ENCODE peak calls at places on chromosomes 11 and 22, in five cellular contexts. Y is RWPE2, S is IMR-90, H is lower lobe of right lung, J is psoas muscle. E is an unnamed sample.

GRCh38 chr11:85423331-85423730 is 203.8 kb downstream of the DLG2 start:
- DNase-seq in Y (no peak), S (no peak), H (no peak), J (no peak), E (peak; percentile 51)

GRCh38 chr11:68335693-68336092 is 23.3 kb downstream of the LRP5 start:
- DNase-seq in Y (no peak), S (no peak), H (no peak), J (no peak), E (no peak)

GRCh38 chr11:99351620-99352019 is 330.9 kb downstream of the CNTN5 start:
- DNase-seq in Y (no peak), S (peak; percentile 1), H (no peak), J (no peak), E (no peak)

GRCh38 chr22:42873361-42873760 is 16.3 kb upstream of the ARFGAP3 start:
- DNase-seq in Y (no peak), S (no peak), H (no peak), J (no peak), E (no peak)

GRCh38 chr11:13150487-13150886 is 127.1 kb upstream of the BMAL1 start:
- DNase-seq in Y (no peak), S (no peak), H (no peak), J (no peak), E (no peak)

GRCh38 chr11:47440054-47440476 is 8.9 kb downstream of the RAPSN start:
- DNase-seq in Y (no peak), S (no peak), H (no peak), J (no peak), E (no peak)

GRCh38 chr11:13338437-13339069 is 61.0 kb downstream of the BMAL1 start:
- DNase-seq in Y (no peak), S (peak; percentile 69), H (no peak), J (no peak), E (no peak)

GRCh38 chr11:48005133-48005532 is 24.8 kb downstream of the PTPRJ start:
- DNase-seq in Y (no peak), S (no peak), H (no peak), J (no peak), E (no peak)

GRCh38 chr11:2169001-2169370 is 2.6 kb downstream of the TH start:
- DNase-seq in Y (no peak), S (no peak), H (no peak), J (no peak), E (no peak)

GRCh38 chr11:67647471-67647870 is 3.1 kb downstream of the ACY3 start:
- DNase-seq in Y (no peak), S (no peak), H (no peak), J (no peak), E (no peak)

GRCh38 chr11:17510507-17511206 is 33.6 kb downstream of the USH1C start:
- DNase-seq in Y (no peak), S (no peak), H (no peak), J (no peak), E (no peak)

GRCh38 chr11:1520987-1521349 is 34.4 kb upstream of the MOB2 start:
- DNase-seq in Y (no peak), S (no peak), H (no peak), J (no peak), E (no peak)

GRCh38 chr22:32985899-32986772 is 72.0 kb downstream of the SYN3 start:
- DNase-seq in Y (no peak), S (peak; percentile 71), H (peak; percentile 51), J (peak; percentile 30), E (peak; percentile 81)

GRCh38 chr22:31229402-31230140 is 17.5 kb downstream of the LIMK2 start:
- DNase-seq in Y (no peak), S (peak; percentile 48), H (no peak), J (peak; percentile 29), E (peak; percentile 87)

GRCh38 chr11:128174465-128175101 is 412.8 kb downstream of the ETS1 start:
- DNase-seq in Y (no peak), S (peak; percentile 67), H (no peak), J (no peak), E (no peak)

GRCh38 chr11:20058749-20059458 is 101.4 kb downstream of the DBX1 start:
- DNase-seq in Y (no peak), S (peak; percentile 31), H (no peak), J (no peak), E (no peak)

GRCh38 chr11:18614667-18615066 is 15.1 kb downstream of the MISFA start:
- DNase-seq in Y (peak; percentile 61), S (no peak), H (no peak), J (no peak), E (no peak)

GRCh38 chr11:28767574-28767973 is 659.4 kb downstream of the METTL15 start:
- DNase-seq in Y (no peak), S (peak; percentile 59), H (no peak), J (no peak), E (no peak)

GRCh38 chr22:32106930-32107329 is 52.2 kb downstream of the C22orf42 start:
- DNase-seq in Y (no peak), S (no peak), H (no peak), J (no peak), E (no peak)

GRCh38 chr11:123195182-123196059 is at the start of gene CLMP:
- DNase-seq in Y (no peak), S (peak; percentile 82), H (no peak), J (peak; percentile 69), E (no peak)

GRCh38 chr11:118670063-118670462 is 9.4 kb downstream of the TREH start:
- DNase-seq in Y (no peak), S (no peak), H (no peak), J (no peak), E (no peak)

GRCh38 chr11:92826136-92826535 is 143.3 kb upstream of the MTNR1B start:
- DNase-seq in Y (no peak), S (peak; percentile 64), H (no peak), J (no peak), E (no peak)

GRCh38 chr11:62062223-62062861 is 61.5 kb upstream of the INCENP start:
- DNase-seq in Y (no peak), S (no peak), H (no peak), J (no peak), E (no peak)

GRCh38 chr11:84420261-84420660 is 1134.1 kb upstream of the CCDC90B start:
- DNase-seq in Y (no peak), S (no peak), H (no peak), J (no peak), E (no peak)

GRCh38 chr11:87851234-87851633 is 324.0 kb downstream of the RAB38 start:
- DNase-seq in Y (no peak), S (peak; percentile 61), H (no peak), J (no peak), E (no peak)

GRCh38 chr22:42277988-42278776 is 7.7 kb upstream of the TCF20 start:
- DNase-seq in Y (no peak), S (no peak), H (no peak), J (no peak), E (no peak)

GRCh38 chr22:42991010-42991651 is 23.8 kb downstream of the PACSIN2 start:
- DNase-seq in Y (no peak), S (peak; percentile 91), H (no peak), J (no peak), E (no peak)

GRCh38 chr11:78048561-78048960 is 15.1 kb upstream of the THRSP start:
- DNase-seq in Y (no peak), S (no peak), H (no peak), J (no peak), E (no peak)

GRCh38 chr11:13334068-13334785 is 56.6 kb downstream of the BMAL1 start:
- DNase-seq in Y (no peak), S (no peak), H (no peak), J (no peak), E (no peak)

GRCh38 chr22:20782601-20783299 is 8.8 kb downstream of the SERPIND1 start:
- DNase-seq in Y (no peak), S (no peak), H (no peak), J (no peak), E (no peak)

GRCh38 chr11:123841189-123841588 is 35.0 kb upstream of the OR6M1 start:
- DNase-seq in Y (no peak), S (no peak), H (no peak), J (no peak), E (no peak)

GRCh38 chr22:30541979-30542810 is 4.3 kb downstream of the SEC14L6 start:
- DNase-seq in Y (no peak), S (no peak), H (peak; percentile 57), J (no peak), E (no peak)

GRCh38 chr22:44271010-44271500 is 41.7 kb downstream of the SHISAL1 start:
- DNase-seq in Y (peak; percentile 19), S (no peak), H (peak; percentile 12), J (no peak), E (peak; percentile 13)

GRCh38 chr22:19820880-19821522 is 33.7 kb downstream of the GNB1L start:
- DNase-seq in Y (no peak), S (no peak), H (peak; percentile 41), J (no peak), E (no peak)

DNA sequence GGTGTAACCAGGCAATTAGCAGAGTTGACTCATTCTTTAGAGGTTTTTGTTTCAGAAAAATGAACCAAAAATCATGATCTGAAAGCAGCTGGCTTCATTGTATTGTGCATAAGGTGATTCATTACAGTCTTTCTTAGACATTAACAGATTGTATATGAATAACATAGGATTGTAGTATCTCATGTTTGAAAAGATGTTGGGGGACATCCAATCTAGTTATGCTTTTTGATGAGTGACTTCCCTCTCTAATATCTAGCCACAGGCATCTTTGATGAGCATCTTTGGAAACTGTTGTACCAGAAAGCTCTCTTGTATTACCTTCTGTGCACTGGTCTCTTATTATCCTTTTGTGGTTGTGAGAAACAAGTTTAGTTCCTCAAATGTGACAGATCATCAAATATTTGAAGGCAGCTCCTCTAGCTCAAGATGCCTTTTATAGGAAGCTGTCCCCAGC is 8.3 kb downstream of the GRK3 start:
- DNase-seq in Y (no peak), S (no peak), H (no peak), J (no peak), E (no peak)
- TF ChIP-seq CTCF in Y (no peak), S (no peak), H (no peak), J (no peak), E (no peak)

GRCh38 chr22:36237462-36238347 is 1.6 kb downstream of the APOL2 start:
- DNase-seq in Y (no peak), S (no peak), H (no peak), J (no peak), E (no peak)
- H3K4me3 ChIP-seq in Y (peak overlapping the region; percentile 38), S (peak overlapping the region; percentile 32), H (peak overlapping the region; percentile 80), J (peak overlapping the region; percentile 75), E (no peak overlapping the region)

GRCh38 chr22:49158741-49159564 is 668.7 kb downstream of the BRD1 start:
- DNase-seq in Y (peak; percentile 34), S (no peak), H (no peak), J (no peak), E (no peak)
- H3K9me3 ChIP-seq in Y (no peaks in the 10 kb centered on the region), S (peaks cover 63% of the 10 kb centered on the region), H (no peaks in the 10 kb centered on the region), J (no peaks in the 10 kb centered on the region), E (no peaks in the 10 kb centered on the region)

GRCh38 chr11:65860278-65861164 is at the start of gene MUS81:
- DNase-seq in Y (peak; percentile 98), S (peak; percentile 97), H (peak; percentile 97), J (peak; percentile 97), E (peak; percentile 98)

GRCh38 chr11:65858354-65859133 is 564 bp upstream of the CFL1 start:
- DNase-seq in Y (no peak), S (no peak), H (no peak), J (no peak), E (no peak)

GRCh38 chr11:65859812-65860277 is 388 bp upstream of the MUS81 start:
- DNase-seq in Y (no peak), S (no peak), H (no peak), J (no peak), E (no peak)

GRCh38 chr11:65857500-65858353 is at the start of gene CFL1:
- DNase-seq in Y (peak; percentile 99), S (peak; percentile 97), H (peak; percentile 99), J (peak; percentile 99), E (peak; percentile 99)

GRCh38 chr11:65859134-65859811 is 960 bp upstream of the MUS81 start:
- DNase-seq in Y (peak; percentile 99), S (peak; percentile 98), H (peak; percentile 100), J (peak; percentile 99), E (peak; percentile 98)
- TF ChIP-seq CTCF in Y (no peak), S (no peak), H (peak; percentile 37), J (no peak), E (no peak)

E was measured in mucosa of descending colon.